ENCODE peak calls at places on chromosomes 6 and 20, in seven cellular contexts. One of them, this sample, is unnamed.

GRCh38 chr6:19210849-19211590 is 626.1 kb upstream of the ID4 start:
- DNase-seq in SJCRH30: peak
- DNase-seq in choroid plexus epithelial cell: no peak
- DNase-seq in body of pancreas: no peak
- DNase-seq in tibial artery: no peak
- DNase-seq in glutamatergic neuron: peak
- DNase-seq in GF-D8: no peak
- DNase-seq in this sample: no peak

GRCh38 chr20:61639200-61639599 is 387.1 kb downstream of the CDH4 start:
- DNase-seq in glutamatergic neuron: no peak
- DNase-seq in GF-D8: no peak
- DNase-seq in SJCRH30: no peak
- DNase-seq in tibial artery: no peak
- DNase-seq in choroid plexus epithelial cell: peak
- DNase-seq in body of pancreas: no peak
- DNase-seq in this sample: no peak

GRCh38 chr6:104973404-104973803 is 16.5 kb downstream of the LIN28B start:
- DNase-seq in choroid plexus epithelial cell: no peak
- DNase-seq in GF-D8: no peak
- DNase-seq in body of pancreas: no peak
- DNase-seq in SJCRH30: no peak
- DNase-seq in glutamatergic neuron: no peak
- DNase-seq in tibial artery: no peak
- DNase-seq in this sample: no peak

GRCh38 chr6:39945626-39946025 is 11.4 kb upstream of the MOCS1 start:
- DNase-seq in GF-D8: no peak
- DNase-seq in tibial artery: no peak
- DNase-seq in SJCRH30: no peak
- DNase-seq in body of pancreas: no peak
- DNase-seq in glutamatergic neuron: no peak
- DNase-seq in choroid plexus epithelial cell: no peak
- DNase-seq in this sample: no peak

GRCh38 chr6:107228754-107229153 is 113.4 kb upstream of the BEND3 start:
- DNase-seq in choroid plexus epithelial cell: no peak
- DNase-seq in tibial artery: no peak
- DNase-seq in body of pancreas: no peak
- DNase-seq in GF-D8: no peak
- DNase-seq in glutamatergic neuron: no peak
- DNase-seq in SJCRH30: no peak
- DNase-seq in this sample: no peak

GRCh38 chr6:44154067-44154466 is 4.6 kb upstream of the CAPN11 start:
- DNase-seq in glutamatergic neuron: no peak
- DNase-seq in body of pancreas: no peak
- DNase-seq in choroid plexus epithelial cell: no peak
- DNase-seq in tibial artery: no peak
- DNase-seq in SJCRH30: no peak
- DNase-seq in GF-D8: no peak
- DNase-seq in this sample: no peak

GRCh38 chr6:138795809-138796469 is at the start of gene ECT2L:
- DNase-seq in tibial artery: peak
- DNase-seq in SJCRH30: no peak
- DNase-seq in body of pancreas: peak
- DNase-seq in glutamatergic neuron: peak
- DNase-seq in GF-D8: no peak
- DNase-seq in choroid plexus epithelial cell: peak
- DNase-seq in this sample: peak

GRCh38 chr6:83615025-83615999 is 93.6 kb downstream of the SNAP91 start:
- DNase-seq in SJCRH30: no peak
- DNase-seq in body of pancreas: no peak
- DNase-seq in tibial artery: no peak
- DNase-seq in glutamatergic neuron: no peak
- DNase-seq in choroid plexus epithelial cell: peak
- DNase-seq in GF-D8: no peak
- DNase-seq in this sample: no peak

GRCh38 chr6:9554806-9555205 is 860.1 kb downstream of the TFAP2A start:
- DNase-seq in choroid plexus epithelial cell: peak
- DNase-seq in glutamatergic neuron: no peak
- DNase-seq in SJCRH30: no peak
- DNase-seq in body of pancreas: no peak
- DNase-seq in tibial artery: no peak
- DNase-seq in GF-D8: no peak
- DNase-seq in this sample: no peak

GRCh38 chr6:151131346-151131745 is 108.4 kb upstream of the AKAP12 start:
- DNase-seq in glutamatergic neuron: no peak
- DNase-seq in tibial artery: no peak
- DNase-seq in choroid plexus epithelial cell: no peak
- DNase-seq in body of pancreas: no peak
- DNase-seq in GF-D8: no peak
- DNase-seq in SJCRH30: no peak
- DNase-seq in this sample: no peak

GRCh38 chr6:30411515-30412207 is 66.7 kb downstream of the RPP21 start:
- DNase-seq in choroid plexus epithelial cell: peak
- DNase-seq in SJCRH30: peak
- DNase-seq in GF-D8: no peak
- DNase-seq in body of pancreas: peak
- DNase-seq in glutamatergic neuron: peak
- DNase-seq in tibial artery: no peak
- DNase-seq in this sample: peak